ENCODE peak calls at places on chromosomes 5 and 9, in six cellular contexts. F is suprapubic skin, S is H1, V is sigmoid colon, G is GM12878, U is GM12892. C is an unnamed sample.

GRCh38 chr5:123700624-123701023 is 188.6 kb downstream of the CSNK1G3 start:
- DNase-seq in F (peak), S (no peak), V (no peak), G (no peak), U (no peak), C (no peak)

GRCh38 chr5:173296737-173297676 is 31.2 kb downstream of the STC2 start:
- DNase-seq in F (no peak), S (no peak), V (no peak), G (no peak), U (no peak), C (no peak)

GRCh38 chr9:101486693-101487442 is 46.8 kb upstream of the RNF20 start:
- DNase-seq in F (peak), S (peak), V (peak), G (no peak), U (no peak), C (peak)

GRCh38 chr5:135429886-135430437 is 17.2 kb downstream of the DCANP1 start:
- DNase-seq in F (no peak), S (no peak), V (no peak), G (no peak), U (no peak), C (no peak)

GRCh38 chr9:125513634-125514413 is 193.2 kb downstream of the MAPKAP1 start:
- DNase-seq in F (no peak), S (no peak), V (no peak), G (peak), U (peak), C (peak)

GRCh38 chr9:126411225-126411947 is 84.8 kb downstream of the MVB12B start:
- DNase-seq in F (no peak), S (no peak), V (no peak), G (peak), U (peak), C (no peak)

GRCh38 chr9:37923121-37923795 is 19.3 kb upstream of the SLC25A51 start:
- DNase-seq in F (peak), S (no peak), V (peak), G (no peak), U (no peak), C (no peak)

GRCh38 chr5:37495210-37495609 is 116.1 kb downstream of the WDR70 start:
- DNase-seq in F (no peak), S (no peak), V (no peak), G (no peak), U (no peak), C (no peak)

GRCh38 chr5:151475378-151475777 is 28.0 kb downstream of the SLC36A1 start:
- DNase-seq in F (no peak), S (no peak), V (no peak), G (no peak), U (no peak), C (no peak)

GRCh38 chr9:119368179-119368578 is 1.1 kb downstream of the BRINP1 start:
- DNase-seq in F (no peak), S (no peak), V (no peak), G (no peak), U (no peak), C (no peak)

DNA sequence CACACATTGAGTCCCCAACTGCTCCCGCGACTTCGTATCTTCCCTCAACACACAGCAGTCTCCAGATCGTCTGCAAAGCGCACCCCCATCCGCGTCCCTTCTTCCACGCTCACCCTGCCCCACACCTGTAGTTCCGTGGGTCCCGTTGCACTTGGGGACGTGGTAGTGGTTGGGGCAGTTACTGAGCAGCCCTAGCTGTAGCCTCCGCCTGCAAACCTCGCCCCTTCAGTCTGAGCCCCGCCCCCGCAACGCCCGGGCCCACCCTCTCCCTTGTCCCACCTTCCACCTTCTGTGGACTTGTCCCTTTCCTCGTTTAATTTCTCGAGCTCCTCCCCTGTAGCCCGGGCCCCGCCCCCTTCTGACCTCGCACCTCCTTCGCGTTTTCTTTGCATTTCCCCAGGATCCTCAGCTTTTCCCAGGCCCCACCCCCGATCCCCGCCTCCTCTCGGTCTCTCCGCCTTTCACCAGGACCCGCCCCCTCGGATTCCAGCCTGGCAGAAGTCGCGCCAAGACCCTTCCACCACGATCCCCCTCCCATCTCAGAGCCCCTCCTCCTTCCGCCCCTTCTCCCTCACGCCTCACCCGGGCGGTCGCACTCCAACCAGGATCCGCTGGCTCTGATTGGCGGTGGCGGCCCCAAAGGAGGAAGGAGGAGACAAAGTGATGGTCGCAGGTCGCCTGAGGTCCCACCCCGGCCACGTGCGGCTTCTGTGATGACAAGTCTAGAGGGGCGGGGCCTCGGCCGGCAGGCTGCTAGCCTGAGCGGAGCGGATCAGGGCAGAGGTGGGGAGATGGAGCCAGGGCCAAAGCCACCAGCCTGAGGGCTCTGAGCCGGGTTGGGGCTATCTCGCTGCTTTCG is at the start of gene ATOSB:
- DNase-seq in F (peak), S (peak), V (peak), G (peak), U (peak), C (peak)
- TF ChIP-seq POLR2AphosphoS5 in F (no peak), S (no peak), V (peak), G (no peak), U (no peak), C (peak)

GRCh38 chr9:87672586-87672985 is 53.3 kb upstream of the CTSL start:
- DNase-seq in F (no peak), S (no peak), V (no peak), G (no peak), U (no peak), C (no peak)

GRCh38 chr9:87675906-87676515 is 49.9 kb upstream of the CTSL start:
- DNase-seq in F (no peak), S (no peak), V (no peak), G (no peak), U (no peak), C (peak)

GRCh38 chr9:87675466-87675865 is 50.5 kb upstream of the CTSL start:
- DNase-seq in F (no peak), S (no peak), V (no peak), G (no peak), U (no peak), C (peak)

GRCh38 chr9:87673446-87674109 is 52.3 kb upstream of the CTSL start:
- DNase-seq in F (no peak), S (no peak), V (no peak), G (no peak), U (no peak), C (peak)

GRCh38 chr9:87674565-87675299 is 51.2 kb upstream of the CTSL start:
- DNase-seq in F (no peak), S (no peak), V (no peak), G (no peak), U (no peak), C (no peak)
- TF ChIP-seq POLR2AphosphoS5 in F (no peak), S (no peak), V (no peak), G (no peak), U (no peak), C (peak)

DNA sequence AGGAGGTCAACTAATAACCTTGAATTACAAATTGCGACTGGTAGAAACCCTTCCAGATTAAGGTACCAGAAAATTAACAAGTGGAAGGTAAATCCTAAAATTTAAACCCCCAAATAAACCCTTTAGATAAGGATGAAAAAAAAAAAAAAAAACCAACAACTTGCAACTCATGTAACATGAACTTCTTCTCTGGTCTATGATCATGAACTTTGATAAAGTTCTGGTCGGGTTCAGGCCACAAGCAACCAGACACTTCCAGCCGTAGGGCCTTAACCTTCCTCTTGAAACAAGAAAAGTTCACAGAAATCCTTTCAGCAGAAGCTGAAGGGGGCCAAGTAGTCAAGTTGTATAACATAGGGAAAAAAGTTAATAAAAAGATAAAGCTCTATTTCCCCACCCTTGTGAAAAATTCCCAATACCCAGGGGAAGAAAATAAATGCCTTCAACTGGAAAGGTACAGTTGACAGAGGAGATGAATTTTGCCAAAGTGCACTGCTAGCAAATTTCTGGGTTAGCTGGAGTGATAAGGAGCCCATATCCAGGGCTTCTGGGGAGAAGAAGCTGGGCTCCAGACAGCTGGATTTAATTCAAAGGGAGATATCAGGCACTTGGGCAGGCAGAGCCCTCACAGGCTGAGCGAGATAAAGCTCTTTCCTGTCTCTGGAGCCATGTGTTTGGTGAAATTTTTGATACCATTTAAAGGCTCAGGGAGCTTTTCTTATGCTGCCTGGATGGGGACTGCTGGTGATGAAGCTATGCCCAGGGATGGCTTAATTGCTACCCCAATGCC is 234.2 kb upstream of the PANK3 start:
- DNase-seq in F (no peak), S (no peak), V (no peak), G (no peak), U (no peak), C (no peak)
- TF ChIP-seq POLR2AphosphoS5 in F (no peak), S (no peak), V (no peak), G (no peak), U (no peak), C (no peak)

GRCh38 chr5:149474198-149474597 is 77.0 kb downstream of the CSNK1A1 start:
- DNase-seq in F (peak), S (no peak), V (no peak), G (no peak), U (no peak), C (peak)
- TF ChIP-seq POLR2AphosphoS5 in F (no peak), S (no peak), V (no peak), G (no peak), U (no peak), C (no peak)

DNA sequence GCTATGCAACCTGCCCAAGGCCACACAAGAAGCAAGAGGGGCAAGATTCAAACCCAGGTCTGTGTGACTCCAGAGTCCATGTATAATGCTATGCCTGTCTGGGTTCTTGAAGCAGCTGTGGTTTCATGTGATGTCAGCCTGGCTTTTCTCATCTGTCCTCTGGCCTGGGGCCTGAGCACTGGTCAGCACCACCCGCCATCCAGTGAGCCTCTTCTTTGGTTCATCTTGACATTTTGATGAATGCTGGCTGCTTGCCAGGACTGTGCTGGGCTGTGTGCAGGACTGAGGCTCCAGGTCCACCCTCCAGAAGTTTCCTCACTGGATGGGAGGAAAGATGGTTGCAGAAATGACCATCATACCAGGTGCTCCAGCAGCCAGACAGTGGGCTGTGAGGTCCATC is 61.5 kb downstream of the TSTD2 start:
- DNase-seq in F (no peak), S (no peak), V (peak), G (no peak), U (no peak), C (no peak)
- TF ChIP-seq POLR2AphosphoS5 in F (no peak), S (no peak), V (peak), G (no peak), U (no peak), C (no peak)

GRCh38 chr9:127802576-127803443 is at the start of gene FPGS:
- DNase-seq in F (peak), S (peak), V (peak), G (peak), U (peak), C (peak)
- TF ChIP-seq POLR2AphosphoS5 in F (no peak), S (peak), V (peak), G (peak), U (peak), C (peak)

DNA sequence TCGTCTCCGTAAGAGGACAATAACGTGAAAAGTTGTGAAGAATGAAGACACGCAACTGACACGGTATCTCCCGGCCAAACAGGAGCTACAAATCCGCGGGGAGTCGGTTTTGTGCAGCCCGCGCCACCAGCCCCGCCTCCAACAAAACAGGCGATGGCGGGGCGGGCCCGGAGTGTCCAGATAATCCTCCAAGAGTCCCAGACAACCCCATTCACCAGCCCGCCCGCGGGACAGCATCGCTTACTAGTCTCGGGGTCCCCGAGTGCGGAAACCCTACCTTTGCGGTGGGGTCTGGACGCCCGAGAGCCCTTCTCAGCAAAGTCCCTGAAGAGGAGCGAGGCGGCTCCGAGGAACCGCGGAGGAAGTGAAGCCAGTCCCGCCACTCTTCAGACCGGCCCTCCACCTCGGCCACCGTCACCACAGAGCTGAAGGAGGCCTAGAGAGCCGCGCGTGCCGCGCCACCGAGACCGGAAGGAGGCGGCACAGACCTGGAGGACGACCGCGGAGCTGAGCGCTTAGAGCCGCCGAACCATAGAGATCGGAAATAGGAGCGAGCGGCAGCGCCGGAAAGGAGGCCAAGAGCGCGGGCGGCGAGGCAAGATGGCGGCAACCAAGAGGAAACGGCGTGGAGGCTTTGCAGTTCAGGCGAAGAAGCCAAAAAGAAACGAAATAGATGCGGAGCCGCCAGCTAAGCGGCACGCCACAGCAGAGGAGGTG is at the start of the genes BRIX1 and RAD1:
- DNase-seq in F (peak), S (peak), V (peak), G (peak), U (peak), C (peak)
- TF ChIP-seq POLR2AphosphoS5 in F (no peak), S (peak), V (peak), G (peak), U (peak), C (peak)

DNA sequence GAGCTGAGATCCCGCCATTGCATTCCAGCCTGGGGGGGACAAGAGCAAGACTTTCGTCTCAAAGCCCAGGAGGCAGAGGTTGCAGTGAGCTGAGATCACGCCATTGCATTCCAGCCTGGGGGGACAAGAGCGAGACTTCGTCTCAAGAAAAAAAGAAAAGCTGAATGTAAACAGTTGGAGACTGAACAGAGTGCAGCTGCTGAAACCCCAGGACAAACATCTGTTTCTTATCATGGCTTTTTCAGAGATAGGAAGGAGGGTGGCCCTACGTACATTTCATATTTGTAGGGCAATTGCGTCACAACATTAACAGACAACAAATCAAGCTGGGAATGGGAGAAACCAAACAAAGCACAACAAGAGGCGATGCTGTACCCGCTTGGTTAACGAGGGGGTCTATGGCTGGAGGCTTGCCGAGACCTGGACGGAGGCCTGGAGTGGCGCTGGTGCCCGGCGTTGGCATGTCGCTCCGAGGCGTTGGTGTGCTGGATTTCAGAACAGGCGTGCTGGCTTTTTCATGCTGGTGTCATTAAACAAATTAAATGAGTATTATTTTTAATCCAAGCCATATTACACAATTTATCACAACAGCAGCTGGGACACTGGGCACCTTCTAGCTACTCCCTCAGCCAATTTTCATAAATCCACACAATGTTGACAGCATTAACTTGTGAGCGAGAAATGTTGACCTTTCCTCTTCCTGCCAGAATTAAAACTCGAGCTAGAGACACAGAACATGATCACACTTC is 76.2 kb downstream of the TLE1 start:
- DNase-seq in F (peak), S (no peak), V (peak), G (no peak), U (no peak), C (no peak)
- TF ChIP-seq POLR2AphosphoS5 in F (no peak), S (no peak), V (peak), G (no peak), U (no peak), C (peak)

C was measured in stomach.